ENCODE peak calls at places on chromosomes 5 and 9, in four cellular contexts. H, A, N and C are unnamed samples.

GRCh38 chr5:176793343-176793699 is 17.0 kb upstream of the UNC5A start:
- DNase-seq in H (no peak), A (no peak), N (peak; percentile 57), C (no peak)

GRCh38 chr9:105242062-105242461 is 2.4 kb upstream of the SLC44A1 start:
- DNase-seq in H (no peak), A (no peak), N (no peak), C (no peak)

GRCh38 chr5:142323480-142324376 is 1.1 kb downstream of the SPRY4 start:
- DNase-seq in H (no peak), A (peak; percentile 17), N (no peak), C (no peak)

GRCh38 chr5:28703651-28704260 is 1665.4 kb upstream of the CDH9 start:
- DNase-seq in H (no peak), A (no peak), N (no peak), C (no peak)

GRCh38 chr5:53360811-53361210 is 119.6 kb upstream of the FST start:
- DNase-seq in H (no peak), A (peak; percentile 96), N (no peak), C (no peak)

GRCh38 chr9:135551031-135551430 is 5.1 kb downstream of the OBP2A start:
- DNase-seq in H (no peak), A (no peak), N (no peak), C (no peak)

GRCh38 chr9:96020822-96021615 is 145.5 kb downstream of the ERCC6L2 start:
- DNase-seq in H (peak; percentile 23), A (no peak), N (no peak), C (peak; percentile 74)

GRCh38 chr5:108728566-108729305 is 19.0 kb upstream of the FER start:
- DNase-seq in H (peak; percentile 40), A (no peak), N (no peak), C (no peak)

GRCh38 chr5:154078305-154078704 is 39.5 kb downstream of the MFAP3 start:
- DNase-seq in H (no peak), A (no peak), N (no peak), C (no peak)

GRCh38 chr9:111661802-111662491 is 542 bp downstream of the GNG10 start:
- DNase-seq in H (peak; percentile 32), A (peak; percentile 25), N (peak; percentile 11), C (peak; percentile 40)

GRCh38 chr5:170534177-170534576 is 30.4 kb downstream of the KCNIP1 start:
- DNase-seq in H (no peak), A (no peak), N (no peak), C (no peak)

GRCh38 chr5:133108481-133108921 is 56.7 kb downstream of the HSPA4 start:
- DNase-seq in H (peak; percentile 21), A (peak; percentile 12), N (no peak), C (no peak)

GRCh38 chr9:24096756-24097155 is 270.7 kb upstream of the ELAVL2 start:
- DNase-seq in H (no peak), A (peak; percentile 75), N (no peak), C (no peak)

GRCh38 chr5:146565764-146566163 is 49.8 kb upstream of the GPR151 start:
- DNase-seq in H (peak; percentile 68), A (peak; percentile 77), N (peak; percentile 15), C (peak; percentile 34)

GRCh38 chr5:120550358-120550757 is 86.3 kb downstream of the PRR16 start:
- DNase-seq in H (no peak), A (no peak), N (no peak), C (no peak)

GRCh38 chr5:141875795-141876627 is 2.2 kb downstream of the PCDH1 start:
- DNase-seq in H (no peak), A (no peak), N (no peak), C (peak; percentile 48)

GRCh38 chr5:1909346-1909985 is 26.7 kb upstream of the IRX4 start:
- DNase-seq in H (no peak), A (no peak), N (no peak), C (no peak)

GRCh38 chr5:112694853-112695709 is 42.6 kb upstream of the APC start:
- DNase-seq in H (no peak), A (peak; percentile 29), N (no peak), C (no peak)

GRCh38 chr5:140544986-140545385 is 2.5 kb upstream of the EIF4EBP3 start:
- DNase-seq in H (no peak), A (no peak), N (no peak), C (no peak)

GRCh38 chr9:92393686-92394085 is 10.7 kb downstream of the OGN start:
- DNase-seq in H (no peak), A (no peak), N (no peak), C (no peak)

GRCh38 chr5:31413030-31413812 is 118.7 kb downstream of the DROSHA start:
- DNase-seq in H (no peak), A (no peak), N (no peak), C (no peak)

GRCh38 chr5:107594253-107595045 is 76.3 kb downstream of the EFNA5 start:
- DNase-seq in H (no peak), A (peak; percentile 38), N (no peak), C (no peak)